ENCODE peak calls at places on chromosomes 3 and 15, in seven cellular contexts. I is ovary, G is breast epithelium, W is heart right ventricle, J is DND-41, V is mucosa of descending colon, Q is hepatocyte. L is an unnamed sample.

GRCh38 chr3:122349171-122349570 is 24.1 kb downstream of the CSTA start:
- DNase-seq in V (no peak), Q (no peak), J (no peak), G (no peak), W (no peak), I (no peak), L (no peak)

GRCh38 chr15:39621210-39621609 is 40.3 kb downstream of the THBS1 start:
- DNase-seq in J (no peak), W (no peak), G (no peak), V (peak; percentile 64), Q (no peak), I (no peak), L (peak; percentile 72)

GRCh38 chr15:38202356-38202755 is 50.3 kb upstream of the SPRED1 start:
- DNase-seq in J (no peak), G (no peak), Q (peak; percentile 19), I (no peak), W (no peak), V (no peak), L (no peak)

GRCh38 chr3:58175429-58176184 is 35.2 kb downstream of the DNASE1L3 start:
- DNase-seq in Q (peak; percentile 62), V (peak; percentile 78), W (no peak), J (no peak), G (no peak), I (peak; percentile 51), L (peak; percentile 87)

GRCh38 chr3:67382551-67382950 is 271.9 kb downstream of the SUCLG2 start:
- DNase-seq in V (no peak), J (no peak), I (no peak), Q (no peak), G (no peak), W (no peak), L (no peak)

GRCh38 chr3:192284443-192285072 is 442.8 kb downstream of the FGF12 start:
- DNase-seq in Q (peak; percentile 16), W (no peak), I (no peak), J (no peak), G (no peak), V (no peak), L (no peak)

GRCh38 chr3:42118762-42119361 is 27.7 kb downstream of the TRAK1 start:
- DNase-seq in Q (peak; percentile 75), G (peak; percentile 48), J (peak; percentile 46), I (no peak), W (no peak), V (peak; percentile 67), L (no peak)

GRCh38 chr3:156668073-156668763 is 6.2 kb upstream of the TIPARP start:
- DNase-seq in Q (no peak), J (no peak), V (peak; percentile 88), I (no peak), G (no peak), W (no peak), L (peak; percentile 80)

GRCh38 chr3:21718161-21718765 is 32.7 kb downstream of the ZNF385D start:
- DNase-seq in J (no peak), W (no peak), V (no peak), Q (no peak), G (no peak), I (no peak), L (no peak)

GRCh38 chr3:194855025-194855391 is 169.3 kb downstream of the FAM43A start:
- DNase-seq in G (no peak), J (no peak), Q (no peak), V (peak; percentile 69), I (no peak), W (no peak), L (peak; percentile 80)

GRCh38 chr3:182182531-182182968 is 470.8 kb downstream of the SOX2 start:
- DNase-seq in I (no peak), G (no peak), W (no peak), V (no peak), Q (no peak), J (no peak), L (no peak)

GRCh38 chr3:38131621-38132369 is 5.1 kb downstream of the ACAA1 start:
- DNase-seq in I (peak; percentile 25), J (no peak), Q (peak; percentile 44), G (no peak), W (no peak), V (peak; percentile 59), L (peak; percentile 53)

GRCh38 chr3:193563999-193564398 is 9.3 kb upstream of the ATP13A4 start:
- DNase-seq in Q (peak; percentile 17), V (peak; percentile 71), G (no peak), J (no peak), I (no peak), W (no peak), L (peak; percentile 65)

GRCh38 chr3:150255416-150255815 is 152.7 kb upstream of the TSC22D2 start:
- DNase-seq in V (no peak), J (no peak), I (no peak), G (peak; percentile 66), W (peak; percentile 55), Q (no peak), L (no peak)

GRCh38 chr3:123080864-123081562 is 14.2 kb downstream of the PDIA5 start:
- DNase-seq in I (no peak), W (no peak), J (no peak), G (no peak), V (no peak), Q (peak; percentile 53), L (no peak)

GRCh38 chr15:46892621-46893160 is 824.6 kb upstream of the SEMA6D start:
- DNase-seq in G (no peak), Q (no peak), J (no peak), I (no peak), W (no peak), V (no peak), L (no peak)

GRCh38 chr3:39420537-39420936 is 14.0 kb downstream of the RPSA start:
- DNase-seq in Q (no peak), G (no peak), I (no peak), W (no peak), V (no peak), J (no peak), L (no peak)

GRCh38 chr3:39427506-39427905 is 21.0 kb downstream of the RPSA start:
- DNase-seq in G (no peak), V (no peak), J (no peak), Q (no peak), W (no peak), I (no peak), L (no peak)

GRCh38 chr3:39426321-39426720 is 19.8 kb downstream of the RPSA start:
- DNase-seq in I (no peak), J (no peak), G (no peak), Q (no peak), V (no peak), W (no peak), L (no peak)

GRCh38 chr3:39419697-39420293 is 13.3 kb downstream of the RPSA start:
- DNase-seq in J (no peak), G (no peak), I (no peak), V (no peak), Q (no peak), W (no peak), L (no peak)

GRCh38 chr3:39423571-39423970 is 17.1 kb downstream of the RPSA start:
- DNase-seq in V (no peak), Q (no peak), J (no peak), I (no peak), G (no peak), W (no peak), L (no peak)
- TF ChIP-seq CTCF in V (no peak), Q (no peak), J (no peak), I (no peak), G (no peak), W (no peak), L (no peak)

GRCh38 chr3:18302517-18302916 is 122.6 kb downstream of the SATB1 start:
- DNase-seq in I (no peak), V (no peak), G (no peak), W (no peak), Q (peak; percentile 10), J (no peak), L (no peak)

GRCh38 chr3:18307529-18307928 is 117.6 kb downstream of the SATB1 start:
- DNase-seq in V (no peak), Q (no peak), W (no peak), G (no peak), J (no peak), I (no peak), L (no peak)

GRCh38 chr3:18297131-18297530 is 128.0 kb downstream of the SATB1 start:
- DNase-seq in J (no peak), G (no peak), Q (no peak), V (no peak), W (no peak), I (no peak), L (no peak)

GRCh38 chr3:18300916-18301315 is 124.2 kb downstream of the SATB1 start:
- DNase-seq in Q (no peak), G (no peak), J (no peak), I (no peak), V (no peak), W (no peak), L (no peak)

DNA sequence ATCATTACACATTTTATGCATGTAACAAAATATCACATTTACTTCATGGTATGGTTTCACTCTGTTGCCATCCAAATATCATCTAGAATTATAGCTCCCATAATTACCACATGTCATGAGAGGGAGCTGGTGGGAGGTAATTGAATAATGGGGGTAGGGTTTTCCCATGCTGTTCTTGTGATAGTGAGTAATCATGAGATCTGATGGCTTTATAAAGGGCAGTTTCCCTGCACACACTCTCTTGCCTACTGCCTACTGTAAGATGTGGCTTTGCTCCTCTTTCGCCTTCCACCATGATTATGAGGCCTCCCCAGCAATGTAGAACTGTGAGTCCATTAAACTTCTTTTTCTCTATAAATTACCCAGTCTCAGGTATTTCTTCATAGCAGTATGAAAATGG is 123.4 kb downstream of the SATB1 start:
- DNase-seq in J (no peak), I (no peak), W (no peak), V (no peak), Q (no peak), G (no peak), L (no peak)
- TF ChIP-seq CTCF in J (no peak), I (no peak), W (no peak), V (no peak), Q (no peak), G (no peak), L (no peak)

DNA sequence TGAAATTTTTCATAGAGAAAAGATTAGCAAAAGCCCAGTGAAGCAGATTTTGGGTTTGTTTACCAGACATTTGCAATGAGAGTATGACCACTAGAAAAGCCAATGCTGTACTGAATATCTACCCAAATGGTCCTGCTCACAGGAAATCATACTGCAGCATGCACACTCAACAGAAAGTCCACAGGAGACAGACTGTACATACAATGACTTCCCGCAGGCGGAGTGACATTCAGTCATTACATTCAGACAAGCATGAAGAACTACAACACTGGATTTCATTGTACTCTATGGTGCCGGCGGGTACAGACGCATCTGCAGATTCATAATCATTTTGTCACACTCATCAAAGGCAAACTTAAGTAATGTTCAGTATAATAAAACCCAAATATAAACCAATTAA is 11.8 kb downstream of the LZTFL1 start:
- DNase-seq in G (no peak), W (no peak), V (no peak), Q (no peak), I (no peak), J (no peak), L (no peak)
- TF ChIP-seq CTCF in G (no peak), W (no peak), V (no peak), Q (no peak), I (no peak), J (no peak), L (no peak)

DNA sequence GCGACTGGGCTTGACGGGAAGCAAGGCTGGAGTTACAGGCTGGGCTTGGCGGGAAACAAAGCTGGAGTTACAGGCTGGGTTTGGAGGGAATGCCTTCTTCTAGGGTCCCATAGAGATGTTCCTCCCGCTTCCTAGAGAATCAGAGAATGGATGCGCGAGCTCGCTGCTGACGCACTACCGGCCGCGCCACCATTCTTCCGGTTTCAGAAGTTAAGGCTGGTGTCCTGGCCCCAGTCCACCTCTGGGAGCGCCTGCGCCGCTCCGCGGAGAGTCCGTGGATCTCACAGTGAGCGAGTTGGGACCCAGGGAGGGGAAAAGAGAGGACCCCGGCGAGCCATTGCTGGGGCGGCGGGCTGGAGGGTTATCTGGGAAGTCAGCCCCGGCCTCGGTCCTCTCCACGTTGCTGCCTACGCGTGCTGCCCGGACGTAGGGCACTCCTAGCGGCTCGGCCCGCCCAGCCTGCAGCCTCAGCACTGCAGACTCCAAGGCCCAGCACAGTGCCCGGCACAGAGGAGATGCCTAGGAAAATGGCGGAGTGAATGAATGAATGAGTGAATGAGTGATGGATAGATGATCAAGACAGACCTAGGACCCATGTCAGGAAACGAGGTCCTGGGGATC is at the start of gene ZNF502:
- DNase-seq in V (peak; percentile 93), Q (peak; percentile 83), W (peak; percentile 87), G (peak; percentile 67), I (peak; percentile 84), J (no peak), L (peak; percentile 93)
- TF ChIP-seq CTCF in V (no peak), Q (peak; percentile 30), W (peak; percentile 52), G (peak; percentile 37), I (peak; percentile 18), J (no peak), L (peak; percentile 34)